ENCODE peak calls at places on chromosomes 12 and 14, in seven cellular contexts. R is RPMI7951, G is GM06990, J is astrocyte, Q is ecto neural progenitor cell, U is OCI-M1, N is IMR-90. M is an unnamed sample.

GRCh38 chr14:73014105-73014504 is 12.8 kb downstream of the ZFYVE1 start:
- DNase-seq in G (peak; percentile 69), R (peak; percentile 51), N (peak; percentile 83), J (peak; percentile 39), U (no peak), Q (no peak), M (no peak)

GRCh38 chr12:65189028-65189718 is 19.8 kb downstream of the LEMD3 start:
- DNase-seq in Q (no peak), N (no peak), R (no peak), G (peak; percentile 33), J (no peak), U (peak; percentile 33), M (no peak)

GRCh38 chr14:67748312-67748711 is 46.6 kb downstream of the RDH12 start:
- DNase-seq in N (no peak), J (no peak), Q (no peak), R (no peak), G (no peak), U (no peak), M (no peak)

GRCh38 chr14:93331375-93332031 is 1.3 kb downstream of the BTBD7 start:
- DNase-seq in J (no peak), N (no peak), U (peak; percentile 33), R (no peak), Q (no peak), G (no peak), M (no peak)

GRCh38 chr14:96261772-96262485 is 5.9 kb downstream of the BDKRB1 start:
- DNase-seq in Q (no peak), R (no peak), U (no peak), J (no peak), N (peak; percentile 26), G (no peak), M (no peak)

GRCh38 chr12:115343601-115344000 is 659.6 kb upstream of the TBX3 start:
- DNase-seq in Q (no peak), J (no peak), R (no peak), G (no peak), N (no peak), U (no peak), M (no peak)

GRCh38 chr12:52494100-52494499 is 1.0 kb upstream of the KRT6A start:
- DNase-seq in U (no peak), N (no peak), J (no peak), G (no peak), R (no peak), Q (no peak), M (no peak)

GRCh38 chr12:68334136-68334535 is 2.0 kb upstream of the MDM1 start:
- DNase-seq in Q (peak; percentile 49), J (no peak), G (no peak), N (no peak), U (peak; percentile 33), R (no peak), M (no peak)

GRCh38 chr12:1306096-1306495 is 288.3 kb downstream of the FBXL14 start:
- DNase-seq in R (no peak), U (peak; percentile 70), N (no peak), G (no peak), Q (no peak), J (no peak), M (no peak)

GRCh38 chr12:121579190-121579791 is 1.5 kb downstream of the KDM2B start:
- DNase-seq in J (no peak), N (no peak), G (peak; percentile 41), R (peak; percentile 16), U (peak; percentile 38), Q (peak; percentile 70), M (peak; percentile 39)

GRCh38 chr12:28795306-28795705 is 353.8 kb upstream of the FAR2 start:
- DNase-seq in U (peak; percentile 49), Q (no peak), J (peak; percentile 36), G (no peak), R (peak; percentile 8), N (peak; percentile 69), M (no peak)

GRCh38 chr14:22213110-22213509 is 375.9 kb downstream of the DAD1 start:
- DNase-seq in U (peak; percentile 6), G (no peak), N (peak; percentile 53), J (no peak), Q (no peak), R (no peak), M (no peak)

GRCh38 chr12:19799216-19799615 is 359.9 kb downstream of the AEBP2 start:
- DNase-seq in N (peak; percentile 51), Q (no peak), R (peak; percentile 84), J (peak; percentile 95), G (no peak), U (no peak), M (no peak)

GRCh38 chr12:89417246-89417977 is 65.1 kb upstream of the DUSP6 start:
- DNase-seq in R (no peak), Q (no peak), U (no peak), G (no peak), J (peak; percentile 39), N (peak; percentile 64), M (no peak)

GRCh38 chr12:2739832-2740641 is 54.7 kb upstream of the FKBP4 start:
- DNase-seq in N (peak; percentile 34), J (peak; percentile 13), Q (no peak), U (peak; percentile 12), R (peak; percentile 39), G (no peak), M (no peak)

GRCh38 chr14:57871487-57872080 is 5.7 kb upstream of the SLC35F4 start:
- DNase-seq in R (peak; percentile 63), N (peak; percentile 28), U (peak; percentile 10), J (peak; percentile 52), Q (peak; percentile 50), G (no peak), M (no peak)

GRCh38 chr14:76376001-76376404 is at the start of gene ESRRB:
- DNase-seq in R (peak; percentile 23), N (peak; percentile 5), U (no peak), G (no peak), Q (peak; percentile 65), J (no peak), M (no peak)

GRCh38 chr14:69535230-69535848 is 39.3 kb downstream of the CCDC177 start:
- DNase-seq in G (no peak), J (peak; percentile 35), Q (peak; percentile 82), U (no peak), R (peak; percentile 42), N (peak; percentile 50), M (no peak)

GRCh38 chr12:116427200-116427932 is 131.8 kb upstream of the MAP1LC3B2 start:
- DNase-seq in Q (no peak), J (no peak), G (no peak), N (no peak), U (no peak), R (peak; percentile 78), M (no peak)

GRCh38 chr14:31287294-31287972 is 79.8 kb upstream of the HECTD1 start:
- DNase-seq in G (no peak), R (no peak), Q (no peak), J (no peak), N (no peak), U (no peak), M (no peak)

GRCh38 chr12:29160230-29160629 is 11.2 kb downstream of the FAR2 start:
- DNase-seq in N (no peak), R (no peak), U (no peak), Q (no peak), G (no peak), J (no peak), M (no peak)

GRCh38 chr14:60981626-60982455 is 796 bp downstream of the SLC38A6 start:
- DNase-seq in R (peak; percentile 72), J (peak; percentile 89), Q (no peak), G (peak; percentile 7), U (peak; percentile 71), N (peak; percentile 94), M (no peak)

GRCh38 chr14:33611405-33612183 is 339.3 kb downstream of the EGLN3 start:
- DNase-seq in Q (no peak), N (no peak), J (peak; percentile 49), G (no peak), R (peak; percentile 8), U (no peak), M (no peak)

GRCh38 chr14:64574370-64575115 is 24.8 kb downstream of the PPP1R36 start:
- DNase-seq in G (no peak), U (no peak), N (no peak), Q (no peak), R (no peak), J (no peak), M (no peak)

GRCh38 chr14:36658091-36659009 is 3.3 kb upstream of the PAX9 start:
- DNase-seq in Q (peak; percentile 57), G (no peak), R (no peak), U (no peak), N (no peak), J (no peak), M (no peak)

GRCh38 chr12:93939641-93940040 is 208.7 kb upstream of the PLXNC1 start:
- DNase-seq in J (no peak), U (peak; percentile 17), R (no peak), Q (no peak), G (no peak), N (no peak), M (no peak)

GRCh38 chr14:58736606-58737005 is 98.8 kb downstream of the DACT1 start:
- DNase-seq in J (peak; percentile 63), R (no peak), G (no peak), Q (no peak), U (no peak), N (no peak), M (no peak)

GRCh38 chr12:100384549-100384916 is 27.7 kb downstream of the SLC17A8 start:
- DNase-seq in U (no peak), R (no peak), Q (no peak), G (no peak), J (no peak), N (no peak), M (no peak)

GRCh38 chr12:45674583-45674982 is 54.9 kb upstream of the ARID2 start:
- DNase-seq in Q (no peak), U (no peak), N (peak; percentile 94), J (peak; percentile 89), R (peak; percentile 83), G (no peak), M (no peak)

GRCh38 chr12:109822951-109823411 is 10.2 kb downstream of the TRPV4 start:
- DNase-seq in Q (peak; percentile 50), R (peak; percentile 35), G (no peak), N (no peak), J (no peak), U (no peak), M (no peak)

GRCh38 chr14:100658514-100658886 is 68.2 kb upstream of the DLK1 start:
- DNase-seq in J (no peak), N (no peak), G (no peak), U (no peak), Q (no peak), R (no peak), M (no peak)

GRCh38 chr14:74140374-74140850 is 55.7 kb downstream of the LIN52 start:
- DNase-seq in G (no peak), U (no peak), R (no peak), J (no peak), N (no peak), Q (peak; percentile 51), M (no peak)

GRCh38 chr14:32366995-32367394 is 37.9 kb downstream of the AKAP6 start:
- DNase-seq in R (no peak), U (no peak), N (no peak), G (no peak), J (peak; percentile 52), Q (no peak), M (no peak)

GRCh38 chr12:2064078-2064507 is 11.3 kb downstream of the CACNA1C start:
- DNase-seq in G (no peak), N (peak; percentile 59), Q (peak; percentile 39), R (peak; percentile 83), J (peak; percentile 84), U (peak; percentile 48), M (peak; percentile 14)

GRCh38 chr14:92252291-92252690 is 70.7 kb upstream of the SLC24A4 start:
- DNase-seq in N (no peak), Q (no peak), U (no peak), G (no peak), J (no peak), R (no peak), M (no peak)

GRCh38 chr14:71398450-71398849 is 491.2 kb downstream of the PCNX1 start:
- DNase-seq in N (no peak), R (no peak), U (no peak), G (no peak), Q (no peak), J (no peak), M (no peak)